ENCODE peak calls at places on chromosomes 3 and 15, in seven cellular contexts. One of them, this sample, is unnamed.

GRCh38 chr3:195001961-195002861 is 268.7 kb downstream of the XXYLT1 start:
- DNase-seq in transverse colon: peak; percentile 78
- DNase-seq in uterus: peak; percentile 34
- DNase-seq in colonic mucosa: peak; percentile 66
- DNase-seq in A673: peak; percentile 89
- DNase-seq in OCI-LY7: peak; percentile 58
- DNase-seq in pancreas: peak; percentile 45
- DNase-seq in this sample: peak; percentile 88

GRCh38 chr3:176814252-176814651 is 383.0 kb downstream of the TBL1XR1 start:
- DNase-seq in transverse colon: peak; percentile 61
- DNase-seq in uterus: no peak
- DNase-seq in colonic mucosa: peak; percentile 58
- DNase-seq in A673: peak; percentile 77
- DNase-seq in OCI-LY7: peak; percentile 68
- DNase-seq in pancreas: peak; percentile 62
- DNase-seq in this sample: peak; percentile 57

GRCh38 chr3:126607214-126607908 is 47.6 kb downstream of the TXNRD3 start:
- DNase-seq in transverse colon: no peak
- DNase-seq in uterus: no peak
- DNase-seq in colonic mucosa: no peak
- DNase-seq in A673: no peak
- DNase-seq in OCI-LY7: no peak
- DNase-seq in pancreas: no peak
- DNase-seq in this sample: no peak

GRCh38 chr3:4406746-4407568 is 60.1 kb downstream of the SUMF1 start:
- DNase-seq in transverse colon: no peak
- DNase-seq in uterus: no peak
- DNase-seq in colonic mucosa: no peak
- DNase-seq in A673: no peak
- DNase-seq in OCI-LY7: no peak
- DNase-seq in pancreas: peak; percentile 15
- DNase-seq in this sample: no peak

GRCh38 chr3:174342941-174343431 is 516.1 kb upstream of the NAALADL2 start:
- DNase-seq in transverse colon: no peak
- DNase-seq in uterus: no peak
- DNase-seq in colonic mucosa: no peak
- DNase-seq in A673: no peak
- DNase-seq in OCI-LY7: no peak
- DNase-seq in pancreas: no peak
- DNase-seq in this sample: no peak

GRCh38 chr15:40314723-40315276 is 7.1 kb upstream of the PLCB2 start:
- DNase-seq in transverse colon: no peak
- DNase-seq in uterus: no peak
- DNase-seq in colonic mucosa: no peak
- DNase-seq in A673: no peak
- DNase-seq in OCI-LY7: no peak
- DNase-seq in pancreas: no peak
- DNase-seq in this sample: no peak

GRCh38 chr3:65497846-65498245 is 540.9 kb downstream of the MAGI1 start:
- DNase-seq in transverse colon: no peak
- DNase-seq in uterus: no peak
- DNase-seq in colonic mucosa: no peak
- DNase-seq in A673: no peak
- DNase-seq in OCI-LY7: no peak
- DNase-seq in pancreas: no peak
- DNase-seq in this sample: no peak

GRCh38 chr15:40845511-40846284 is 1.9 kb downstream of the SPINT1 start:
- DNase-seq in transverse colon: peak; percentile 87
- DNase-seq in uterus: no peak
- DNase-seq in colonic mucosa: peak; percentile 91
- DNase-seq in A673: no peak
- DNase-seq in OCI-LY7: no peak
- DNase-seq in pancreas: peak; percentile 86
- DNase-seq in this sample: no peak

GRCh38 chr3:61686228-61686648 is 124.9 kb downstream of the PTPRG start:
- DNase-seq in transverse colon: no peak
- DNase-seq in uterus: no peak
- DNase-seq in colonic mucosa: no peak
- DNase-seq in A673: no peak
- DNase-seq in OCI-LY7: no peak
- DNase-seq in pancreas: peak; percentile 18
- DNase-seq in this sample: no peak

GRCh38 chr3:102790742-102791141 is 355.9 kb downstream of the ZPLD1 start:
- DNase-seq in transverse colon: no peak
- DNase-seq in uterus: no peak
- DNase-seq in colonic mucosa: no peak
- DNase-seq in A673: no peak
- DNase-seq in OCI-LY7: no peak
- DNase-seq in pancreas: no peak
- DNase-seq in this sample: no peak

GRCh38 chr3:101870138-101870537 is 20.8 kb downstream of the NFKBIZ start:
- DNase-seq in transverse colon: no peak
- DNase-seq in uterus: no peak
- DNase-seq in colonic mucosa: no peak
- DNase-seq in A673: no peak
- DNase-seq in OCI-LY7: no peak
- DNase-seq in pancreas: no peak
- DNase-seq in this sample: no peak

GRCh38 chr15:81809543-81809942 is 236.3 kb downstream of the MEX3B start:
- DNase-seq in transverse colon: no peak
- DNase-seq in uterus: no peak
- DNase-seq in colonic mucosa: no peak
- DNase-seq in A673: peak; percentile 73
- DNase-seq in OCI-LY7: peak; percentile 49
- DNase-seq in pancreas: peak; percentile 15
- DNase-seq in this sample: peak; percentile 38

GRCh38 chr3:57434041-57434440 is 110.1 kb downstream of the DNAH12 start:
- DNase-seq in transverse colon: no peak
- DNase-seq in uterus: no peak
- DNase-seq in colonic mucosa: no peak
- DNase-seq in A673: peak; percentile 35
- DNase-seq in OCI-LY7: peak; percentile 13
- DNase-seq in pancreas: no peak
- DNase-seq in this sample: no peak

GRCh38 chr3:40083066-40083465 is 226.4 kb upstream of the EIF1B start:
- DNase-seq in transverse colon: no peak
- DNase-seq in uterus: no peak
- DNase-seq in colonic mucosa: no peak
- DNase-seq in A673: no peak
- DNase-seq in OCI-LY7: no peak
- DNase-seq in pancreas: no peak
- DNase-seq in this sample: no peak
- H3K27ac ChIP-seq in transverse colon: no peak overlapping the region
- H3K27ac ChIP-seq in uterus: no peak overlapping the region
- H3K27ac ChIP-seq in colonic mucosa: no peak overlapping the region
- H3K27ac ChIP-seq in A673: no peak overlapping the region
- H3K27ac ChIP-seq in OCI-LY7: no peak overlapping the region
- H3K27ac ChIP-seq in pancreas: no peak overlapping the region
- H3K27ac ChIP-seq in this sample: no peak overlapping the region

DNA sequence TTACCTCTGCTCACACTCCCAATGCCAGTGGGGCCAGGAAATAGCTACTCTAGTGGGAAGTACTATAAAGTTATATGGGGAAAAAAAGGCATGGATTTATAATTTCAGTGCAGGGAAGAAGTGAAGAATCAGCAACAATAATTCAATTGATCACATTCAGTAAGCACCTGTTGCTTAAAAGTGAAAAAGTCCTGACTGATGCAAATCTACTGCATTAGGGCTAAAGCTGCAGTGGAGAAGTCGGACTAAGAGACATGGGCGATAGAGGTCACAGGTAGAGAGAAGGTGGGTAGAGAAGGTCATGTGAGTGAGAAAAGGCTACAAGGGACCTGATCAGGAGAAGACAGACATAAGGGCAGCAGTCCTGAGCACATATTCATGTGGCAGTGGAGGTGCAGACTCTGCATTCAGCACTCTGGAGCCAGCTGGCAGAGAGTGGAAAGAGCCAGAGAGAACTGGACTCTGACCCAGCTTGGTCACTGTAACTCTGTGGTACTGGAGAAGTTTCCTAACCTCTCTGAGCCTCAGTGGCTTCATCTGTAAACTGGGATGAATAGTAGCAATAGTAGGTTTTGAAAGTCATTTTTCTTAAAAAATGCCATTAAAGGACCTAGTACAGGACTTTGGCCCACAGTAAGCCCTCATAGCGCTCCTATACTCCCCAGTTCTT is 17.6 kb upstream of the BCL2A1 start:
- DNase-seq in transverse colon: no peak
- DNase-seq in uterus: no peak
- DNase-seq in colonic mucosa: no peak
- DNase-seq in A673: no peak
- DNase-seq in OCI-LY7: no peak
- DNase-seq in pancreas: no peak
- DNase-seq in this sample: no peak
- H3K4me1 ChIP-seq in transverse colon: no peaks in the 10 kb centered on the region
- H3K4me1 ChIP-seq in uterus: no peaks in the 10 kb centered on the region
- H3K4me1 ChIP-seq in colonic mucosa: no peaks in the 10 kb centered on the region
- H3K4me1 ChIP-seq in A673: no peaks in the 10 kb centered on the region
- H3K4me1 ChIP-seq in OCI-LY7: no peaks in the 10 kb centered on the region
- H3K4me1 ChIP-seq in pancreas: no peaks in the 10 kb centered on the region
- H3K4me1 ChIP-seq in this sample: no peaks in the 10 kb centered on the region

GRCh38 chr15:67861983-67862382 is 22.1 kb upstream of the RNU6-1 start:
- DNase-seq in transverse colon: no peak
- DNase-seq in uterus: no peak
- DNase-seq in colonic mucosa: no peak
- DNase-seq in A673: no peak
- DNase-seq in OCI-LY7: no peak
- DNase-seq in pancreas: no peak
- DNase-seq in this sample: no peak
- H3K36me3 ChIP-seq in transverse colon: no peaks in the 10 kb centered on the region
- H3K36me3 ChIP-seq in uterus: no peaks in the 10 kb centered on the region
- H3K36me3 ChIP-seq in colonic mucosa: no peaks in the 10 kb centered on the region
- H3K36me3 ChIP-seq in A673: no peaks in the 10 kb centered on the region
- H3K36me3 ChIP-seq in OCI-LY7: no peaks in the 10 kb centered on the region
- H3K36me3 ChIP-seq in pancreas: no peaks in the 10 kb centered on the region
- H3K36me3 ChIP-seq in this sample: no peaks in the 10 kb centered on the region

DNA sequence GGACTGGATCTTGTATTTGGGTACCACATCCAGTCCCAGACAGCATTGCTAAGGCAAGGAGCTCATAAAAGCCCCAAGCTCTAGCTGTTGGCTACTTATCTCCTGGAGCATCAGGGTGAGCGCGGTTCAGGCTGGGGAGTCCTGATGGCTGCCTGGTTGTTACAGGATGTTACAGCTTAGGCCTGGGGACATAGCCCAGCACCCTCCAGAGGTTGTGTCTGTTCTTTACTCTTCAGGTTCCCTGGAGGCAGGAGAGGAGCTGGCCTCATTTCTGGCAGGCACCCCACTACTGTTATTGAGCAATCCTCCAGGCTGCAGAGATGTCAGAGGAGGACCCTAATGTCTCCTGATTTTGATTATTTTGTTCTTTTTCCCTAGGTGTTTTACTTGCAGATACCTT is 26.6 kb downstream of the APBA2 start:
- DNase-seq in transverse colon: no peak
- DNase-seq in uterus: no peak
- DNase-seq in colonic mucosa: no peak
- DNase-seq in A673: no peak
- DNase-seq in OCI-LY7: no peak
- DNase-seq in pancreas: no peak
- DNase-seq in this sample: no peak
- H3K27ac ChIP-seq in transverse colon: no peak overlapping the region
- H3K27ac ChIP-seq in uterus: no peak overlapping the region
- H3K27ac ChIP-seq in colonic mucosa: no peak overlapping the region
- H3K27ac ChIP-seq in A673: no peak overlapping the region
- H3K27ac ChIP-seq in OCI-LY7: no peak overlapping the region
- H3K27ac ChIP-seq in pancreas: no peak overlapping the region
- H3K27ac ChIP-seq in this sample: no peak overlapping the region